ENCODE peak calls at places on chromosomes 6 and 20, in five cellular contexts. One of them, this sample, is unnamed.
A peak's percentile ranks its signal among the peaks of the same experiment; 100 is the strongest.

GRCh38 chr6:112130878-112131277 is 43.5 kb downstream of the FAM229B start:
- DNase-seq in H1: no peak
- DNase-seq in SK-N-SH: no peak
- DNase-seq in GM12878: no peak
- DNase-seq in K562: no peak
- DNase-seq in this sample: no peak

GRCh38 chr20:4012631-4013030 is 2.7 kb downstream of the RNF24 start:
- DNase-seq in SK-N-SH: no peak
- DNase-seq in GM12878: no peak
- DNase-seq in K562: peak; percentile 64
- DNase-seq in H1: no peak
- DNase-seq in this sample: no peak

GRCh38 chr20:58971429-58971828 is 9.6 kb upstream of the NELFCD start:
- DNase-seq in SK-N-SH: no peak
- DNase-seq in H1: peak; percentile 23
- DNase-seq in GM12878: no peak
- DNase-seq in K562: no peak
- DNase-seq in this sample: no peak

GRCh38 chr20:7359739-7360138 is 580.5 kb downstream of the HAO1 start:
- DNase-seq in K562: no peak
- DNase-seq in SK-N-SH: no peak
- DNase-seq in H1: no peak
- DNase-seq in GM12878: no peak
- DNase-seq in this sample: no peak

GRCh38 chr6:28980797-28981390 is 24.2 kb downstream of the ZNF311 start:
- DNase-seq in SK-N-SH: peak; percentile 86
- DNase-seq in GM12878: peak; percentile 11
- DNase-seq in K562: peak; percentile 98
- DNase-seq in H1: peak; percentile 72
- DNase-seq in this sample: peak; percentile 80

GRCh38 chr6:12909828-12910227 is 193.3 kb downstream of the PHACTR1 start:
- DNase-seq in H1: no peak
- DNase-seq in SK-N-SH: no peak
- DNase-seq in K562: no peak
- DNase-seq in GM12878: no peak
- DNase-seq in this sample: no peak

GRCh38 chr6:33192105-33192646 is at the start of gene COL11A2:
- DNase-seq in H1: peak; percentile 74
- DNase-seq in SK-N-SH: peak; percentile 73
- DNase-seq in K562: no peak
- DNase-seq in GM12878: no peak
- DNase-seq in this sample: no peak

GRCh38 chr6:132298344-132298949 is 102.8 kb downstream of the MOXD1 start:
- DNase-seq in GM12878: no peak
- DNase-seq in SK-N-SH: peak; percentile 2
- DNase-seq in K562: peak; percentile 47
- DNase-seq in H1: peak; percentile 53
- DNase-seq in this sample: peak; percentile 36

GRCh38 chr20:24616258-24617079 is 147.0 kb downstream of the SYNDIG1 start:
- DNase-seq in H1: no peak
- DNase-seq in GM12878: no peak
- DNase-seq in SK-N-SH: no peak
- DNase-seq in K562: no peak
- DNase-seq in this sample: no peak

GRCh38 chr20:11056414-11056813 is 382.6 kb upstream of the JAG1 start:
- DNase-seq in SK-N-SH: no peak
- DNase-seq in GM12878: peak; percentile 57
- DNase-seq in K562: no peak
- DNase-seq in H1: no peak
- DNase-seq in this sample: no peak

GRCh38 chr20:36315545-36316351 is 9.6 kb downstream of the DLGAP4 start:
- DNase-seq in GM12878: no peak
- DNase-seq in SK-N-SH: peak; percentile 70
- DNase-seq in K562: no peak
- DNase-seq in H1: peak; percentile 50
- DNase-seq in this sample: no peak

GRCh38 chr6:34680802-34681515 is 15.6 kb downstream of the ILRUN start:
- DNase-seq in K562: no peak
- DNase-seq in SK-N-SH: no peak
- DNase-seq in H1: no peak
- DNase-seq in GM12878: no peak
- DNase-seq in this sample: peak; percentile 27

GRCh38 chr6:54493138-54493537 is 184.9 kb downstream of the TINAG start:
- DNase-seq in GM12878: no peak
- DNase-seq in K562: no peak
- DNase-seq in H1: no peak
- DNase-seq in SK-N-SH: no peak
- DNase-seq in this sample: peak; percentile 29

GRCh38 chr20:50520222-50520877 is 10.2 kb downstream of the PTPN1 start:
- DNase-seq in GM12878: no peak
- DNase-seq in K562: no peak
- DNase-seq in H1: no peak
- DNase-seq in SK-N-SH: no peak
- DNase-seq in this sample: no peak

GRCh38 chr6:28725890-28726348 is 197.9 kb downstream of the TRIM27 start:
- DNase-seq in SK-N-SH: no peak
- DNase-seq in GM12878: no peak
- DNase-seq in H1: peak; percentile 80
- DNase-seq in K562: peak; percentile 93
- DNase-seq in this sample: no peak

GRCh38 chr6:88982720-88983119 is 19.3 kb upstream of the RNGTT start:
- DNase-seq in SK-N-SH: peak; percentile 52
- DNase-seq in GM12878: peak; percentile 19
- DNase-seq in H1: no peak
- DNase-seq in K562: peak; percentile 60
- DNase-seq in this sample: peak; percentile 57

GRCh38 chr6:365835-366234 is 25.7 kb upstream of the IRF4 start:
- DNase-seq in SK-N-SH: no peak
- DNase-seq in K562: no peak
- DNase-seq in GM12878: no peak
- DNase-seq in H1: no peak
- DNase-seq in this sample: no peak

GRCh38 chr6:30985490-30985889 is 2.0 kb downstream of the MUC21 start:
- DNase-seq in GM12878: no peak
- DNase-seq in H1: no peak
- DNase-seq in K562: no peak
- DNase-seq in SK-N-SH: no peak
- DNase-seq in this sample: no peak

GRCh38 chr20:17767624-17768023 is 67.9 kb downstream of the BANF2 start:
- DNase-seq in GM12878: no peak
- DNase-seq in SK-N-SH: no peak
- DNase-seq in K562: no peak
- DNase-seq in H1: no peak
- DNase-seq in this sample: no peak

GRCh38 chr6:108175592-108176279 is 9.9 kb downstream of the NR2E1 start:
- DNase-seq in K562: peak; percentile 30
- DNase-seq in SK-N-SH: peak; percentile 43
- DNase-seq in GM12878: no peak
- DNase-seq in H1: peak; percentile 82
- DNase-seq in this sample: no peak

GRCh38 chr6:84227044-84227433 is 404 bp downstream of the CEP162 start:
- DNase-seq in SK-N-SH: no peak
- DNase-seq in H1: no peak
- DNase-seq in K562: no peak
- DNase-seq in GM12878: no peak
- DNase-seq in this sample: no peak

GRCh38 chr6:11702039-11702795 is 76.4 kb downstream of the ADTRP start:
- DNase-seq in K562: peak; percentile 23
- DNase-seq in H1: no peak
- DNase-seq in SK-N-SH: no peak
- DNase-seq in GM12878: no peak
- DNase-seq in this sample: no peak

GRCh38 chr6:153099636-153100035 is 31.4 kb downstream of the RGS17 start:
- DNase-seq in K562: no peak
- DNase-seq in H1: no peak
- DNase-seq in SK-N-SH: no peak
- DNase-seq in GM12878: no peak
- DNase-seq in this sample: no peak

GRCh38 chr6:157219201-157220200 is 103.8 kb downstream of the TMEM242 start:
- DNase-seq in H1: no peak
- DNase-seq in GM12878: no peak
- DNase-seq in SK-N-SH: no peak
- DNase-seq in K562: peak; percentile 32
- DNase-seq in this sample: no peak

GRCh38 chr6:27805347-27805746 is 106.8 kb downstream of the OR2B2 start:
- DNase-seq in GM12878: no peak
- DNase-seq in SK-N-SH: no peak
- DNase-seq in H1: no peak
- DNase-seq in K562: no peak
- DNase-seq in this sample: no peak

GRCh38 chr6:52788478-52788877 is 15.1 kb downstream of the GSTA1 start:
- DNase-seq in GM12878: no peak
- DNase-seq in K562: peak; percentile 36
- DNase-seq in SK-N-SH: no peak
- DNase-seq in H1: no peak
- DNase-seq in this sample: no peak

GRCh38 chr6:140857734-140858380 is 1274.9 kb upstream of the GJE1 start:
- DNase-seq in K562: no peak
- DNase-seq in H1: no peak
- DNase-seq in GM12878: no peak
- DNase-seq in SK-N-SH: no peak
- DNase-seq in this sample: peak; percentile 24

GRCh38 chr6:169805242-169805838 is 53.9 kb downstream of the ERMARD start:
- DNase-seq in GM12878: no peak
- DNase-seq in K562: no peak
- DNase-seq in SK-N-SH: no peak
- DNase-seq in H1: peak; percentile 16
- DNase-seq in this sample: no peak

GRCh38 chr6:165850434-165851019 is 187.5 kb upstream of the PDE10A start:
- DNase-seq in H1: peak; percentile 86
- DNase-seq in GM12878: no peak
- DNase-seq in SK-N-SH: peak; percentile 82
- DNase-seq in K562: peak; percentile 71
- DNase-seq in this sample: peak; percentile 12

GRCh38 chr6:160013987-160014868 is 45.3 kb downstream of the IGF2R start:
- DNase-seq in K562: no peak
- DNase-seq in H1: no peak
- DNase-seq in SK-N-SH: no peak
- DNase-seq in GM12878: no peak
- DNase-seq in this sample: no peak

GRCh38 chr6:69339163-69339550 is 457.7 kb downstream of the LMBRD1 start:
- DNase-seq in GM12878: no peak
- DNase-seq in H1: no peak
- DNase-seq in SK-N-SH: no peak
- DNase-seq in K562: no peak
- DNase-seq in this sample: no peak

GRCh38 chr6:34243131-34243771 is 5.6 kb downstream of the SMIM29 start:
- DNase-seq in H1: no peak
- DNase-seq in GM12878: no peak
- DNase-seq in SK-N-SH: no peak
- DNase-seq in K562: peak; percentile 38
- DNase-seq in this sample: no peak

GRCh38 chr6:72149715-72150114 is 263.4 kb downstream of the RIMS1 start:
- DNase-seq in H1: no peak
- DNase-seq in SK-N-SH: no peak
- DNase-seq in K562: no peak
- DNase-seq in GM12878: no peak
- DNase-seq in this sample: no peak

GRCh38 chr20:1801551-1801950 is 93.7 kb upstream of the SIRPA start:
- DNase-seq in GM12878: no peak
- DNase-seq in K562: no peak
- DNase-seq in H1: no peak
- DNase-seq in SK-N-SH: no peak
- DNase-seq in this sample: no peak

DNA sequence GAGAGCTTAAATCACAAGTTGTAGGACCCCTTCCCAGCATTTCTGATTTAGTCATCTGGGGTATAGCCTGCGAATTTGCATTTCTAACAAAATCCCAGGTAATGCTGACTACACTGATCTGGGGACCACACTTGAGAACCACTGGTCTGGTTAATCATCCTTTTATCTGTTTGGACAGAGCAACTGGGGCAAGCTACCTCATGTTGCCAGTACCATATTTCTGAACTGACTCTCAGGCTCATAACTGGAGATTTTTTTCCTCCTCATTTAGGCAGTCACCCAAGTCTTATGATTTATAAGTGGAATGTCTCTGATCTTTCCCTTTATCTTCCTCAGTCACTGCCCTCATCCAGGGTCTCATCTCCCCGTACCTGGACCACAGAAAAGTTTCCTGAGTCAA is 12.0 kb upstream of the GTF3C6 start:
- DNase-seq in GM12878: no peak
- DNase-seq in K562: no peak
- DNase-seq in SK-N-SH: no peak
- DNase-seq in H1: no peak
- DNase-seq in this sample: no peak
- TF ChIP-seq RAD21 in GM12878: no peak
- TF ChIP-seq RAD21 in K562: no peak
- TF ChIP-seq RAD21 in SK-N-SH: no peak
- TF ChIP-seq RAD21 in H1: no peak
- TF ChIP-seq RAD21 in this sample: no peak

DNA sequence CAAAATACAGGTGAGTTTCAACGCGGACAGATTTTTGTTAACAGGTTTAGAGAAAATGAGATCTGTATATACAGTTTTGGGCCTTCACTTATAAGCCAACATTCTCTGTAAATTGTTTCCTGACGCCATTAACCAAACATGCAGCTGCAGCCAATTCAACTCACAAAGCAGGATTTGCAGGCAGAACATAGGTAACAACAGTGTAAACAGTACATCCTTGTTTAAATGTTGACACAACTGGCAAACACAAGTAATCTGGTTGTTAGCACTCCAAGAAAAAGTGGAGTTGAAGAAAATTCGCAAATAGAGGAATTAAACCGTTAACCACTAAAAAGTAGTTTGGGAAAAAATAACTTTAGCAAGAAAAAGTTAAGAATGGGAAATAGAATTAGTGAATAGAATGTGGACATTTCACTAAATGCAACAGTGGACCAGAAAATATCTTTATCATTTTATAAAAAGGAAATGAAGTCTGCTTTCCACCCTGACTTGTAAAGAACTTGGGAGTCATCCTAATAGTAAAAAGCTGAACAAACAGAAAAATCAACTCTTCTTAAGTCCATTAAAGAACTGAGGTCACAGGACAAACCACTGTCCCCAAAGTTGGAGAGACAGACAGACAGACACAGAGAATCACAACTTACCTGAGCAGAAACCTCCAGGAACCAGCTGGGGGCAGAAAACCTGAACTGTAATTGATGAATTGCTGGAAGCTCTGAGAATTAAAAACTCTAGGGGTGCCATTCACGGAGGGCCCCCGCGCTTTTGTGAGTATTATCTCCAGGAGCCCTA is 10.1 kb downstream of the SMIM28 start:
- DNase-seq in H1: no peak
- DNase-seq in GM12878: no peak
- DNase-seq in SK-N-SH: no peak
- DNase-seq in K562: no peak
- DNase-seq in this sample: no peak
- TF ChIP-seq MAX in H1: no peak
- TF ChIP-seq MAX in GM12878: no peak
- TF ChIP-seq MAX in SK-N-SH: no peak
- TF ChIP-seq MAX in K562: no peak
- TF ChIP-seq MAX in this sample: no peak

GRCh38 chr6:37987008-37987407 is 167.5 kb downstream of the ZFAND3 start:
- DNase-seq in SK-N-SH: no peak
- DNase-seq in K562: no peak
- DNase-seq in H1: no peak
- DNase-seq in GM12878: no peak
- DNase-seq in this sample: no peak
- H3K9ac ChIP-seq in SK-N-SH: peak overlapping the region; percentile 21
- H3K9ac ChIP-seq in K562: no peak overlapping the region
- H3K9ac ChIP-seq in H1: no peak overlapping the region
- H3K9ac ChIP-seq in GM12878: no peak overlapping the region
- H3K9ac ChIP-seq in this sample: no peak overlapping the region

GRCh38 chr20:43590036-43590391 is 723 bp upstream of the IFT52 start:
- DNase-seq in GM12878: no peak
- DNase-seq in H1: peak; percentile 50
- DNase-seq in K562: peak; percentile 40
- DNase-seq in SK-N-SH: peak; percentile 51
- DNase-seq in this sample: no peak
- TF ChIP-seq RAD21 in GM12878: no peak
- TF ChIP-seq RAD21 in H1: no peak
- TF ChIP-seq RAD21 in K562: no peak
- TF ChIP-seq RAD21 in SK-N-SH: no peak
- TF ChIP-seq RAD21 in this sample: no peak